ENCODE peak calls at places on chromosome X, in four cellular contexts. R is thyroid gland, U is cardiac muscle cell, E is psoas muscle. W is an unnamed sample.
A peak's percentile ranks its signal among the peaks of the same experiment; 100 is the strongest.

GRCh38 chrX:69093960-69094935 is 71.0 kb downstream of the PJA1 start:
- DNase-seq in R (peak; percentile 51), U (peak; percentile 76), E (no peak), W (no peak)

GRCh38 chrX:34891391-34891790 is 51.2 kb upstream of the FAM47B start:
- DNase-seq in R (no peak), U (no peak), E (no peak), W (no peak)

GRCh38 chrX:13955095-13955647 is 74.5 kb downstream of the GEMIN8 start:
- DNase-seq in R (no peak), U (no peak), E (no peak), W (no peak)

GRCh38 chrX:80578518-80579105 is 158.4 kb downstream of the TENT5D start:
- DNase-seq in R (no peak), U (peak; percentile 27), E (no peak), W (no peak)

GRCh38 chrX:93259029-93259428 is 414.3 kb downstream of the NAP1L3 start:
- DNase-seq in R (no peak), U (no peak), E (no peak), W (no peak)

GRCh38 chrX:46831620-46832327 is 5.1 kb upstream of the RP2 start:
- DNase-seq in R (no peak), U (peak; percentile 35), E (no peak), W (no peak)

GRCh38 chrX:71458866-71459265 is 74.0 kb upstream of the OGT start:
- DNase-seq in R (no peak), U (no peak), E (no peak), W (no peak)

GRCh38 chrX:138058931-138059330 is 493.0 kb downstream of the ZIC3 start:
- DNase-seq in R (no peak), U (no peak), E (no peak), W (no peak)

GRCh38 chrX:68936186-68936585 is 107.4 kb downstream of the EFNB1 start:
- DNase-seq in R (no peak), U (no peak), E (no peak), W (peak; percentile 7)

GRCh38 chrX:151974336-151975227 is at the start of gene GABRE:
- DNase-seq in R (peak; percentile 66), U (peak; percentile 56), E (peak; percentile 68), W (peak; percentile 59)

DNA sequence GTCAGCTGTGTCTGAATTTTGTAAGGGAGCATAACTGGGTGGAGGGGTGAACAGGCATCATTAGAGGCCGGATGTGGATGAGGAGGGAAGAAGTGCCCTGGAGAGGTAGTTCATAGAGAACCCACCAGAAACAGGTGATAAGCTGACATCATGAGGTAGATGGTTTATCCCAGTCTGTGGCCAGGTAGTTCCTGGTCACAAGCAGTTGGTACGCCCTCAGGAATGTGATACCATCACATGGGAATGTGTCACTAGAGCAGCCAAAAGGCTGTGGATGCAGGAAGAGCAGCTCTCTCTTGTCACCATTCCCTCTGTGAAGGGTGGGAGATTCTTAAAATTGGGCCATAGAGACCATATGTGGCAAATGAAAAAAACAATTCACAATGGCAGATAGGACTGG is 21.9 kb downstream of the MSN start:
- DNase-seq in R (no peak), U (no peak), E (no peak), W (no peak)
- H3K4me1 ChIP-seq in R (peaks cover 27% of the 10 kb centered on the region), U (no peaks in the 10 kb centered on the region), E (peaks cover 42% of the 10 kb centered on the region), W (peaks cover 6% of the 10 kb centered on the region)

GRCh38 chrX:150047818-150048217 is 109.5 kb upstream of the EOLA2 start:
- DNase-seq in R (no peak), U (no peak), E (no peak), W (no peak)
- H3K27ac ChIP-seq in R (no peak overlapping the region), U (no peak overlapping the region), E (no peak overlapping the region), W (no peak overlapping the region)

GRCh38 chrX:133412665-133413064 is 2.6 kb downstream of the GPC4 start:
- DNase-seq in R (no peak), U (no peak), E (no peak), W (no peak)

GRCh38 chrX:133413218-133413925 is 1.9 kb downstream of the GPC4 start:
- DNase-seq in R (peak; percentile 15), U (no peak), E (no peak), W (peak; percentile 77)

GRCh38 chrX:133410555-133410954 is 4.7 kb downstream of the GPC4 start:
- DNase-seq in R (no peak), U (no peak), E (no peak), W (no peak)

GRCh38 chrX:133414399-133415275 is 652 bp downstream of the GPC4 start:
- DNase-seq in R (peak; percentile 39), U (peak; percentile 9), E (peak; percentile 46), W (peak; percentile 53)

DNA sequence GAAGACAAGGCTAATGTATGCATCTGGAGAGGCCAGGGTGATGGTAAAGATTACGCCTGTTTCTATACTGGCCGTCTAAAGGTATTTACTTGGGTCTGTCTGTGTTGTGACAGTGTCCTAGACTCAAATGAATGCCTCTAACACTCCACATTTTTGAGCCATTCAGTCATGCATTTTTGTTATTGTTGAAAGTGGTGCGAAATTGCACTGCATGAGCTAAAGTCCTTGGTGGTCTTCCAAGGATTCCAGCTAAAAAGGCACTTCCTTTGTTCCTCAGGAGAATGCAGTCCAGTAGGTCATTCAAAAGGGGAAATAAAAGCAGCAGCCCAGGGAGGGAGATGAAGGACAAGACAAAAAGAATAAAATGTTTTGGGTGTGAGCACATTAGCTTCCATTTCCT is 3.0 kb downstream of the GPC4 start:
- DNase-seq in R (no peak), U (peak; percentile 20), E (no peak), W (no peak)
- H3K4me3 ChIP-seq in R (no peak overlapping the region), U (no peak overlapping the region), E (no peak overlapping the region), W (no peak overlapping the region)

GRCh38 chrX:9533611-9534010 is 68.8 kb downstream of the TBL1X start:
- DNase-seq in R (no peak), U (no peak), E (no peak), W (no peak)
- H3K4me1 ChIP-seq in R (peaks cover 10% of the 10 kb centered on the region), U (peaks cover 25% of the 10 kb centered on the region), E (no peaks in the 10 kb centered on the region), W (no peaks in the 10 kb centered on the region)

GRCh38 chrX:18885317-18886004 is 98.5 kb downstream of the PHKA2 start:
- DNase-seq in R (peak; percentile 12), U (peak; percentile 44), E (no peak), W (no peak)
- H3K27ac ChIP-seq in R (peak overlapping the region; percentile 68), U (no peak overlapping the region), E (peak overlapping the region; percentile 80), W (peak overlapping the region; percentile 81)

GRCh38 chrX:48695524-48695875 is 1.0 kb upstream of the SUV39H1 start:
- DNase-seq in R (peak; percentile 1), U (no peak), E (no peak), W (no peak)

GRCh38 chrX:48694776-48695523 is 1.6 kb upstream of the SUV39H1 start:
- DNase-seq in R (no peak), U (no peak), E (no peak), W (no peak)

GRCh38 chrX:48696301-48697181 is at the start of gene SUV39H1:
- DNase-seq in R (peak; percentile 89), U (peak; percentile 91), E (peak; percentile 91), W (peak; percentile 95)

GRCh38 chrX:48697182-48697727 is 721 bp downstream of the SUV39H1 start:
- DNase-seq in R (no peak), U (no peak), E (no peak), W (no peak)

GRCh38 chrX:48695925-48696300 is 621 bp upstream of the SUV39H1 start:
- DNase-seq in R (no peak), U (no peak), E (no peak), W (no peak)
- H3K4me3 ChIP-seq in R (peak overlapping the region; percentile 44), U (peak overlapping the region; percentile 67), E (peak overlapping the region; percentile 68), W (no peak overlapping the region)

GRCh38 chrX:33607042-33607595 is 395.8 kb upstream of the DMD start:
- DNase-seq in R (no peak), U (no peak), E (no peak), W (no peak)

DNA sequence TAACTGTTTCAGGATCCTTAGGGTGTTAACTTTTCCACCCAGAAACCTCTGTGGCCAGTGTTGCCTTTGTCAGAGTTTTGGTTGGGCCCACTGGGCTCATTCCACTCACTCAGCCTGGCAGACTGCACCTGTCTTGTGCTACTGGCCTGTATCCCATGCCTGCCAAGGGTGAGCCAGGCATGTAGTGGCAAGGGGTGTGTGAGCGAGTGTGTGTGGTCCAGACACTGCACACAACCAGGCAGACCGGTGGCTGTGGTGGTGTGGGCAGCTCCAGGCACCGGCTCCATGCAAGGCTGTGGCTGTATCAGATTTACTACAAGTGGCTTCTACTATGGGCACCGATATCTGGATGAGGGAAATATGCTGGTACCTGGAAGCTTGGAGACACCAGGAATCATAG is 394.6 kb upstream of the DMD start:
- DNase-seq in R (no peak), U (no peak), E (no peak), W (no peak)
- H3K4me1 ChIP-seq in R (no peaks in the 10 kb centered on the region), U (no peaks in the 10 kb centered on the region), E (no peaks in the 10 kb centered on the region), W (no peaks in the 10 kb centered on the region)

GRCh38 chrX:49072712-49073095 is 1.1 kb downstream of the PRAF2 start:
- DNase-seq in R (no peak), U (no peak), E (no peak), W (no peak)
- H3K27ac ChIP-seq in R (peak overlapping the region; percentile 56), U (no peak overlapping the region), E (no peak overlapping the region), W (no peak overlapping the region)

GRCh38 chrX:133923113-133923512 is 62.3 kb downstream of the GPC3 start:
- DNase-seq in R (no peak), U (peak; percentile 35), E (no peak), W (no peak)
- H3K4me3 ChIP-seq in R (no peak overlapping the region), U (no peak overlapping the region), E (no peak overlapping the region), W (no peak overlapping the region)

W was measured in aorta.